ENCODE peak calls at places on chromosomes 16 and 17, in eight cellular contexts. W, D, M, X, Q, R, V and F are unnamed samples. For H3K4me1, the result is how much of the 10 kb centered on the place peaks cover.

GRCh38 chr17:3978421-3979275 is 14.4 kb upstream of the ATP2A3 start:
- DNase-seq in X (no peak), D (no peak), R (peak), M (peak), V (no peak), W (no peak), Q (no peak), F (peak)

GRCh38 chr17:65359016-65359415 is 202.4 kb downstream of the AXIN2 start:
- DNase-seq in M (no peak), D (no peak), W (no peak), V (no peak), R (no peak), Q (no peak), X (no peak), F (no peak)

GRCh38 chr16:65731840-65732239 is 610.0 kb upstream of the CDH11 start:
- DNase-seq in V (no peak), M (no peak), X (no peak), D (no peak), R (no peak), W (no peak), Q (no peak), F (no peak)

GRCh38 chr17:7709031-7709430 is 4.0 kb downstream of the EFNB3 start:
- DNase-seq in V (no peak), X (no peak), Q (no peak), R (no peak), M (no peak), W (no peak), D (no peak), F (no peak)

GRCh38 chr16:71540-72341 is 690 bp downstream of the RHBDF1 start:
- DNase-seq in X (peak), R (peak), D (peak), Q (peak), W (no peak), V (no peak), M (peak), F (peak)

GRCh38 chr17:27989046-27989445 is 53.4 kb upstream of the NLK start:
- DNase-seq in Q (no peak), W (no peak), D (no peak), R (no peak), M (no peak), X (no peak), V (no peak), F (no peak)

GRCh38 chr17:3935140-3935542 is 18.9 kb upstream of the P2RX1 start:
- DNase-seq in Q (peak), R (peak), W (peak), D (peak), V (no peak), X (peak), M (peak), F (peak)

GRCh38 chr17:62869885-62870580 is 61.9 kb upstream of the MARCHF10 start:
- DNase-seq in Q (no peak), D (no peak), M (no peak), V (no peak), W (no peak), R (no peak), X (no peak), F (no peak)

GRCh38 chr17:35540589-35541404 is 3.3 kb upstream of the SLFN12L start:
- DNase-seq in V (peak), R (no peak), D (no peak), X (no peak), W (peak), Q (no peak), M (no peak), F (peak)

GRCh38 chr17:82942166-82943130 is 102.6 kb upstream of the ZNF750 start:
- DNase-seq in W (no peak), M (peak), X (no peak), Q (peak), R (no peak), V (no peak), D (peak), F (peak)

GRCh38 chr16:15948532-15949209 is 745 bp upstream of the ABCC1 start:
- DNase-seq in D (no peak), V (no peak), M (no peak), R (no peak), Q (no peak), X (no peak), W (peak), F (no peak)

GRCh38 chr17:6914711-6915110 is 81.1 kb upstream of the ALOX12 start:
- DNase-seq in M (no peak), V (no peak), Q (no peak), X (no peak), D (no peak), W (no peak), R (no peak), F (peak)

DNA sequence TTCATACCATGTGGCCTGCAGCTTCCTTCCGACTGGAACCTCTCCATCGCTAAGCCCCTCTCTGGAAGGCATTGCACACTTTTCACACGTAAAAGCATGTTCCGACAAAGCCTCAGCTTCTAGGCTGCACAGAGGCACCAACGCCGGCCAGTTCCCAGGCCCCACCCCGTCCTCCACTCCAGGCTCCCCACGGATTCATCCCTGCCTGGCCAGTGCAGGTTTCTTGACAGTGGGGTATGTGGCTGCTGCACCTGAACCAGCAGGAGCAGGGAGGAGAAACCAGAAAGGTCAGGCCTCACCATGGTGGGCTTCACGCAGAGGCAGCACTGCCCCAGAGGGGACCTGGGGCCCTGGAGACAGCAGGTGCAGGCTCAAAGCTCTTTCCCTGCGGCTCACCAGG is 14.2 kb downstream of the TIMM22 start:
- DNase-seq in Q (no peak), D (no peak), W (no peak), X (no peak), R (no peak), M (no peak), V (no peak), F (peak)
- H3K4me1 ChIP-seq in Q (under half), D (under half), W (under half), X (under half), R (under half), M (under half), V (under half), F (under half)

GRCh38 chr16:68737730-68738590 is 868 bp downstream of the CDH1 start:
- DNase-seq in V (no peak), X (peak), Q (peak), M (peak), D (peak), R (peak), W (no peak), F (no peak)
- H3K4me3 ChIP-seq in V (peak), X (peak), Q (no peak), M (peak), D (peak), R (peak), W (no peak), F (peak)

DNA sequence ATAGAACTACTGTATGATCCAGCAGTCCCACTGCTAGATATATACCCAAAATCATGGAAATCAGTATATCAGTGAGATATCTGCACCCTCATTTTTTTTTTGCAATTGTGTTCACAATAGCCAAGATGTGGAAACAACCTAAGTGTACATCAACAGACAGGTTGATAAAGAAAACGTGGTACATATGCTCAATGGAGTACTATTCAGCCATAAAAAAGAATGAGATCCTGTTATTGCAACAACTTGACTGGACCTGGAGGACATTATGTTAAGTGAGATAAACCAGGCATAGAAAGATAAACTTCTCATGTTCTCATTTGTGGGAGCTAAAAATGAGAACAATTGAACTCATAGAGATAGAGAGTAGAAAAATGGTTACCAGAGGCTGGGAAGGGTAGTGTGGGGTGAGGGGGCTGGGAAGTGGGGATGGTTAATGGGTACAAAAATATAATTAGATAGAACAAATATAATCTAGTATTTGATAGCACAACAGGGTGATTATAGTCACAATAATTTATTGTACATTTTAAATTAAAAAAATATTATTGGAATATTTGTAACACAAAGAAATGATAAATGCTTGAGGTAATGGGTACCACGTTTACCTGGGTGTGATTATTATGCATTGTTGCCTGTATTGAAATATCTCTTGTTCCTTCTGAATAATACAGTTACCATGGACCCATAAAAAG is 7.8 kb upstream of the KRT10 start:
- DNase-seq in Q (no peak), X (no peak), V (no peak), D (no peak), M (no peak), W (no peak), R (no peak), F (no peak)
- H3K27ac ChIP-seq in Q (no peak), X (no peak), V (no peak), D (no peak), M (no peak), W (no peak), R (no peak), F (no peak)

DNA sequence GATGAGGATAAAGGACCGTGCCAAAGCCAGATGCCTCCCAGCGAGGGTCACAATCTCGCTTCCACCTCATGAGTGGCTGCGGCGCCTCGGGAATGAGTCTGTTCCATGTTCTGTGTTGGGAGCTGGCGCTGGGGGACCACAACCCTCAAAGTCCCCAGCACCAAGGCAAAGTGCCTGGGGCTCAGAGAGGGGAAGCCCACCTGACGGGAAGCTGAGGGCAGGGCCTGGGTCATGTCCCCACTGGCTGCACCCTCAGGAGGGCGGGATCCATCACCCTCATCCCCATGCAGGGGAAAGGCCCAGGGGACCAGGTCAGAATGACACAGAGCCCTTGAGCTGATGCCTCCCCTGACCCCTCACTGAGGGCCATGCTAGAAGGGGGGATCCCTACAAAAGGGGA is 151.4 kb upstream of the PLCG2 start:
- DNase-seq in D (no peak), X (no peak), W (no peak), M (no peak), R (no peak), V (no peak), Q (no peak), F (no peak)
- H3K4me1 ChIP-seq in D (under half), X (under half), W (under half), M (under half), R (under half), V (under half), Q (under half), F (under half)

DNA sequence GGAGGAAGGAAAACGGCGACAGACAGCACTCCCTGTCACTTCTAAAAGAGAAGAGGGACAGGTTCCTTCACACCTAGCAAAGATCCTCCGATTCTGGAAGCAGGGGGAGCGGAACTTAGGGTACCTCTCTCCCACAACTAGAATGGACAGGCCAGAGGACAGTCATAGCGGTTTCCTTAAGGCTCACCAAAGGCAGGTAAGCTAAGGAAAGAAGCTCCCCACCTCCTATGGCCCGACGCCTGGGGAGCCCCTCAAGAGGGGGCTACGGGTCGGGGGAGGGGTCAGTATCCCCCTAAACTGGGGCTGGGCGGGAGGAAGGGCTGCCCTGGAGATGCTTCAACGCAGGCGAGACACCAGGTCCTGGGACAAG is 290 bp downstream of the RAB5C start:
- DNase-seq in R (no peak), M (no peak), W (no peak), Q (no peak), V (no peak), X (no peak), D (no peak), F (no peak)
- H3K4me3 ChIP-seq in R (peak), M (peak), W (peak), Q (peak), V (peak), X (peak), D (peak), F (peak)